ENCODE peak calls at places on chromosome 21, in six cellular contexts. S is colonic mucosa; A is heart right ventricle; B is CD8-positive, alpha-beta T cell; G is K562; V is GM23248. U is an unnamed sample. For H3K4me1, the result is how much of the 10 kb centered on the place peaks cover.

GRCh38 chr21:36535618-36536241 is 55.8 kb upstream of the CLDN14 start:
- DNase-seq in B (no peak), A (no peak), V (no peak), S (no peak), G (no peak), U (no peak)

GRCh38 chr21:37370152-37371040 is 3.8 kb downstream of the DYRK1A start:
- DNase-seq in A (no peak), V (peak), B (no peak), S (no peak), G (peak), U (no peak)

GRCh38 chr21:20030390-20030789 is 967.8 kb upstream of the NCAM2 start:
- DNase-seq in V (no peak), B (no peak), S (no peak), A (peak), G (no peak), U (no peak)

GRCh38 chr21:43273016-43273707 is 104.4 kb downstream of the CRYAA start:
- DNase-seq in G (no peak), V (no peak), A (no peak), S (no peak), B (no peak), U (no peak)

GRCh38 chr21:42302292-42302650 is 12.9 kb downstream of the TFF3 start:
- DNase-seq in S (no peak), G (no peak), V (no peak), A (no peak), B (no peak), U (no peak)

GRCh38 chr21:42216726-42217572 is 2.0 kb upstream of the ABCG1 start:
- DNase-seq in A (no peak), B (no peak), G (no peak), V (no peak), S (no peak), U (no peak)

GRCh38 chr21:25562660-25563059 is 44.6 kb downstream of the MRPL39 start:
- DNase-seq in S (no peak), V (peak), G (no peak), B (no peak), A (no peak), U (no peak)

GRCh38 chr21:17925900-17926299 is 106.7 kb upstream of the C21orf91 start:
- DNase-seq in B (no peak), A (no peak), S (no peak), G (no peak), V (peak), U (no peak)

GRCh38 chr21:24729568-24729967 is 877.7 kb downstream of the MRPL39 start:
- DNase-seq in G (no peak), V (no peak), A (no peak), B (no peak), S (no peak), U (no peak)

GRCh38 chr21:41366522-41367151 is 4.8 kb downstream of the MX2 start:
- DNase-seq in B (no peak), A (no peak), S (peak), V (peak), G (peak), U (no peak)

GRCh38 chr21:32207096-32207716 is 71.6 kb downstream of the MIS18A start:
- DNase-seq in G (no peak), S (no peak), B (no peak), A (no peak), V (no peak), U (no peak)

DNA sequence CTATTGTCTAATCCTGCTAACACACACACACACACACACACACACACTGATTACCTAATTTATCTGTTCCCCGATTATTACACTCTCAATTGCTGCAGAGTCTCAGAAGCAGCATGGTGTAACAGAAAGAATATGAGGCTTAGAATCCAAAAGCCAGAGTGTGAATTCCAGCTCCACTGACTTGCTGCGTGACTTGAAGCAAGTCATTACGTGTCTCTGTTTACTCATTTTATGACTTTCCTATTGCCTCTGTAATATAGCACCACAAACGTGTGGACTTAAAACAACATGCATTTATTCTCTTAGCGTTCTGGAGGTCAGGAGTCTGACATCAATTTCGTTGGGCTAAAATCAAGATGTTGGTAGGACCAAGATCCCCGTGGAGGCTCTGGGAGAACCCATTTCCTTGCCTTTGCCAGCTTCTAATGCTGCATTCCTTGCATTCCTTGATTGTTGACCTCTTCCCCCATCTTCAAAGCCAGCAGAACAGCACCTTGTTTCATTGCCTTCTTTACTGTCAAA is 55.9 kb upstream of the ATP5PO start:
- DNase-seq in S (peak), V (peak), G (no peak), B (no peak), A (no peak), U (no peak)
- H3K4me1 ChIP-seq in S (under half), V (under half), G (under half), B (under half), A (under half), U (under half)

GRCh38 chr21:38984568-38984967 is 178.8 kb downstream of the ETS2 start:
- DNase-seq in A (no peak), S (no peak), G (no peak), V (no peak), B (no peak), U (no peak)
- H3K4me1 ChIP-seq in A (under half), S (under half), G (under half), V (under half), B (under half), U (under half)

DNA sequence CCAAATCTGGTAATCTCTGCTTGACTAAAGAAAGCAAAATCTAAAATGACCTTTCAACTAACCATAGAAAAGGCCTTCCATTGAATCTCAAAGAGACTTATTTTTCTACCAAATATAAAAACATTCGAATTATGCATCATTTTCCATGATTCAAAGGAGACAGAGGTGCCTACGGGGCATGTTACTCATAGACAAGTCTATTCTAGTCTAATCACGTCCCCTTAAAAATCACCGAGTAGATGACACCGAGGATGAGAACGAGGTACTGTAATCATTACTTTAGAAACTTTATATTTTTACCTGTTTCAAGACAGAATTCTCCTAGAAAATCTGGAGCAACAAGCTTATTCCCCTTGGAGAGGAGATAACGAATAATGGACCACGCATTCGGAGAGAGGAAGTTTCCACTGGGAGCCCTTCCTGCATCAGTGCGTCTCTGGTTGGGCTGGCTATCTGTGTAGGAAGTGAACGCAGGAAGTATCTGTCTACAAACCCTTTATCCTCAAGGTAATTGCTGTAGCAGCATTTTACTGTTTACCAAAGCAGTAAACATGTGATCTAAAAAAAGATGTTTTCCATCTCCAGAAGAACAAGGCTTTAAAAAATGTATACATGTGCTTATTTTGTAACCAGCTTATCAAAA is 9.5 kb downstream of the ERG start:
- DNase-seq in G (no peak), S (no peak), B (no peak), V (no peak), A (no peak), U (no peak)
- H3K4me1 ChIP-seq in G (under half), S (under half), B (under half), V (under half), A (under half), U (under half)

GRCh38 chr21:27647401-27647800 is 680.5 kb upstream of the ADAMTS5 start:
- DNase-seq in G (no peak), A (no peak), V (peak), S (no peak), B (no peak), U (no peak)
- H3K4me1 ChIP-seq in G (under half), A (under half), V (under half), S (under half), B (under half), U (under half)

GRCh38 chr21:45972716-45973474 is 8.7 kb upstream of the COL6A1 start:
- DNase-seq in A (peak), S (no peak), B (no peak), G (no peak), V (peak), U (no peak)
- H3K4me1 ChIP-seq in A (half or more), S (under half), B (under half), G (half or more), V (under half), U (under half)

GRCh38 chr21:44998086-44998620 is 58.3 kb downstream of the SLX9 start:
- DNase-seq in A (peak), V (no peak), B (no peak), G (no peak), S (no peak), U (no peak)

GRCh38 chr21:44996983-44997936 is 57.4 kb downstream of the SLX9 start:
- DNase-seq in G (no peak), A (peak), V (no peak), S (no peak), B (no peak), U (no peak)

GRCh38 chr21:44999972-45000636 is 60.3 kb downstream of the SLX9 start:
- DNase-seq in S (no peak), V (no peak), G (no peak), A (peak), B (no peak), U (no peak)

GRCh38 chr21:44999428-44999971 is 59.7 kb downstream of the SLX9 start:
- DNase-seq in G (no peak), B (no peak), V (no peak), A (peak), S (no peak), U (no peak)

DNA sequence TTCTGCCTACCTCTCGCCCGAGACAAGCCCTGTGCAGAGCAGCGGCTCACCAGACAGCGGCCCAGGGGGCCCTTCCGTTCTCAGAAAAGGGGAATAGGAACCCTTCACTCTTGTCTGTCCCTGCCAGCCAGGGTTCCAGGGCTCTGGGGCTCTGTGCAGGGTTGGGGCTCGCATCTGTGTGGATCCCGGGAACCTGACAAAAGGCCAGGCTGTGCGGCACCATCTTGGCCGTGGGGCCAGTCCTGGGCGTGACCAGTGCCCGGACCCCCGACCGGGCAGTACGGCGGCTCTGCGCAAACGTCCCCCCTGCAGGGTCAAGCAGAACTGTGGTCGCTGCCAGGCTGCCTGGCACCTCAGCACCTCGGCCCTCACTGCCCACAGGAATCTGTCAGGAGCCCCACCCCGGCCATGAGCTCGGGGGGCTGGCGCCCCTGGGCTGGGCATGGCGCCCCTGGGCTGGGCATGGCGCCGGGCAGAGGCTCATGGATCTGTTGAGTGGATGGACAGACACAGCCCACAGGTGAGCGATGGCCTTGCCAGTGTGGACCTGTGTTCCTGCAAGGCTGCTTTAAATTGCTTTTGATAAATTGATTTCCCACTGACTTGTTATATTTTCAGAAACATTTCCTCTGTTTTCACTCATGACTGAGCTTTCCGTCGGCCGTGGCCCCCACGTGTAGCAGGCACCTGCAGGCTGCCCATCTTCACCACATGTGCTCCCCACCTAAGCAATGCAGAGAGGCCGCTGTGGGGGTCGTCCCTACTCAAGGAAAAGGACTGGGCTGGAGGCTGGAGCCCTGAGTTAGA is 59.0 kb downstream of the SLX9 start:
- DNase-seq in S (no peak), B (no peak), V (no peak), G (no peak), A (peak), U (no peak)
- H3K4me1 ChIP-seq in S (under half), B (under half), V (under half), G (half or more), A (under half), U (under half)

U was measured in effector memory CD4-positive, alpha-beta T cell.